ENCODE peak calls at places on chromosomes 6 and 20, in six cellular contexts. L is activated naive CD4-positive, alpha-beta T cell treated with anti-CD3 and anti-CD28 coated beads, Interleukin-2, amount 10 ng/mL, durations not matched to agents 7 days and 5 days; K is stimulated activated naive CD4-positive, alpha-beta T cell; A is stimulated activated CD4-positive, alpha-beta T cell treated with anti-CD3 and anti-CD28 coated beads, Interleukin-2, amount 100 ng/mL, for 48 hours; Z is aorta; M is naive thymus-derived CD8-positive, alpha-beta T cell. X is an unnamed sample.
A peak's percentile ranks its signal among the peaks of the same experiment; 100 is the strongest.

GRCh38 chr20:49104365-49104648 is 58.2 kb downstream of the CSE1L start:
- DNase-seq in A (no peak), Z (no peak), M (no peak), K (no peak), L (no peak), X (no peak)

GRCh38 chr20:14775778-14776177 is 438.4 kb upstream of the FLRT3 start:
- DNase-seq in K (no peak), L (no peak), M (no peak), A (no peak), Z (no peak), X (no peak)

GRCh38 chr6:128464790-128465189 is 55.6 kb downstream of the PTPRK start:
- DNase-seq in M (no peak), Z (no peak), A (no peak), L (no peak), K (no peak), X (no peak)

GRCh38 chr6:91132461-91132860 is 545.6 kb upstream of the MAP3K7 start:
- DNase-seq in K (no peak), L (no peak), Z (no peak), A (no peak), M (no peak), X (no peak)

GRCh38 chr6:140062042-140063041 is 687.9 kb upstream of the CITED2 start:
- DNase-seq in L (no peak), Z (peak; percentile 58), A (no peak), M (no peak), K (no peak), X (no peak)

GRCh38 chr6:104462811-104463599 is 396.7 kb downstream of the HACE1 start:
- DNase-seq in L (no peak), A (no peak), M (no peak), Z (no peak), K (no peak), X (no peak)

GRCh38 chr6:40788661-40789111 is 201.5 kb upstream of the LRFN2 start:
- DNase-seq in A (no peak), L (no peak), M (peak; percentile 42), K (no peak), Z (no peak), X (no peak)

GRCh38 chr20:63591147-63591533 is 17.1 kb upstream of the HELZ2 start:
- DNase-seq in A (no peak), M (no peak), K (no peak), Z (no peak), L (no peak), X (no peak)

GRCh38 chr6:98839788-98840361 is 5.5 kb downstream of the POU3F2 start:
- DNase-seq in A (no peak), Z (no peak), K (no peak), M (no peak), L (no peak), X (no peak)

GRCh38 chr6:52102330-52102932 is 15.0 kb upstream of the PKHD1 start:
- DNase-seq in A (no peak), M (no peak), L (no peak), Z (no peak), K (no peak), X (no peak)

X was measured in GM12878.